ENCODE peak calls at places on chromosomes 13 and 19, in ten cellular contexts. W is heart left ventricle; K is gastrocnemius medialis; Q is heart right ventricle; N is CD8-positive, alpha-beta T cell; C is neural progenitor cell; M is IMR-90; E is suprapubic skin; S is mammary epithelial cell; U is uterus. X is an unnamed sample.

GRCh38 chr13:86795858-86796257 is 875.3 kb upstream of the SLITRK5 start:
- DNase-seq in M (no peak), Q (no peak), E (no peak), N (no peak), K (no peak), U (no peak), W (no peak), S (no peak), C (no peak), X (no peak)

GRCh38 chr13:79392882-79393563 is 13.0 kb downstream of the RBM26 start:
- DNase-seq in E (no peak), K (no peak), C (no peak), M (peak), S (peak), W (no peak), N (peak), U (no peak), Q (no peak), X (no peak)

GRCh38 chr13:110538632-110539031 is 22.9 kb downstream of the RAB20 start:
- DNase-seq in C (no peak), K (no peak), W (no peak), S (no peak), M (no peak), N (no peak), E (no peak), Q (peak), U (peak), X (peak)

GRCh38 chr19:33388231-33388816 is 14.8 kb downstream of the CEBPG start:
- DNase-seq in M (no peak), C (no peak), E (no peak), W (peak), K (peak), S (no peak), U (no peak), Q (no peak), N (no peak), X (peak)

GRCh38 chr19:55258476-55258827 is 365 bp downstream of the PPP6R1 start:
- DNase-seq in U (no peak), M (no peak), N (peak), E (peak), Q (no peak), W (no peak), C (peak), S (no peak), K (no peak), X (no peak)

GRCh38 chr13:76586842-76587241 is 299.4 kb downstream of the KCTD12 start:
- DNase-seq in K (no peak), C (no peak), N (no peak), S (no peak), W (no peak), Q (no peak), E (no peak), M (no peak), U (no peak), X (no peak)

GRCh38 chr19:33562636-33563035 is 41.0 kb upstream of the PEPD start:
- DNase-seq in E (no peak), W (no peak), C (peak), S (no peak), M (no peak), K (no peak), N (no peak), U (no peak), Q (no peak), X (no peak)

GRCh38 chr13:46469064-46469463 is 82.0 kb upstream of the RUBCNL start:
- DNase-seq in K (no peak), E (no peak), S (no peak), C (no peak), Q (no peak), M (no peak), W (no peak), U (no peak), N (no peak), X (no peak)

GRCh38 chr13:40984670-40985366 is 34.3 kb downstream of the ELF1 start:
- DNase-seq in N (no peak), E (no peak), U (no peak), C (no peak), Q (no peak), K (no peak), S (peak), W (no peak), M (no peak), X (no peak)

GRCh38 chr13:108959254-108959653 is 329.8 kb downstream of the MYO16 start:
- DNase-seq in Q (no peak), K (no peak), S (peak), W (no peak), N (no peak), C (no peak), M (no peak), U (no peak), E (no peak), X (no peak)

GRCh38 chr13:111924676-111925075 is 142.3 kb upstream of the SOX1 start:
- DNase-seq in N (no peak), E (peak), U (no peak), W (no peak), S (no peak), C (no peak), K (no peak), M (no peak), Q (no peak), X (no peak)

GRCh38 chr19:53789708-53790678 is 34.1 kb downstream of the NLRP12 start:
- DNase-seq in W (no peak), K (no peak), C (no peak), N (no peak), M (no peak), Q (no peak), U (no peak), S (no peak), E (no peak), X (no peak)

GRCh38 chr19:53782698-53783097 is 41.4 kb downstream of the NLRP12 start:
- DNase-seq in M (no peak), N (no peak), S (no peak), U (no peak), W (no peak), E (no peak), K (no peak), Q (no peak), C (no peak), X (no peak)

GRCh38 chr19:53785196-53785889 is 38.8 kb downstream of the NLRP12 start:
- DNase-seq in N (no peak), U (no peak), M (no peak), W (no peak), S (peak), E (no peak), Q (no peak), C (no peak), K (no peak), X (no peak)

GRCh38 chr19:53786744-53787143 is 37.4 kb downstream of the NLRP12 start:
- DNase-seq in W (no peak), N (no peak), S (no peak), E (no peak), K (no peak), Q (no peak), M (no peak), C (no peak), U (no peak), X (no peak)
- TF ChIP-seq CTCF in W (no peak), N (no peak), S (no peak), E (no peak), K (no peak), Q (no peak), M (no peak), C (no peak), U (no peak), X (no peak)

GRCh38 chr19:7426986-7427385 is 61.8 kb downstream of the PEX11G start:
- DNase-seq in S (no peak), Q (no peak), E (no peak), K (no peak), M (no peak), C (no peak), N (no peak), U (no peak), W (no peak), X (no peak)
- H3K27ac ChIP-seq in S (no peak), Q (no peak), E (peak), K (no peak), M (no peak), C (no peak), N (no peak), U (no peak), W (no peak), X (no peak)

GRCh38 chr19:10871711-10872550 is 578 bp downstream of the CARM1 start:
- DNase-seq in K (peak), M (no peak), W (peak), N (peak), S (peak), C (peak), E (no peak), U (peak), Q (peak), X (peak)
- TF ChIP-seq CTCF in K (peak), M (no peak), W (no peak), N (no peak), S (no peak), C (peak), E (no peak), U (peak), Q (no peak), X (no peak)

GRCh38 chr13:34942732-34943674 is 933 bp downstream of the NBEA start:
- DNase-seq in U (peak), M (no peak), Q (peak), C (peak), W (peak), S (no peak), K (peak), E (peak), N (peak), X (peak)
- H3K27ac ChIP-seq in U (peak), M (no peak), Q (peak), C (peak), W (peak), S (no peak), K (peak), E (peak), N (no peak), X (peak)

GRCh38 chr19:16969127-16969526 is 57.5 kb downstream of the CPAMD8 start:
- DNase-seq in C (no peak), E (no peak), U (no peak), K (no peak), N (no peak), M (no peak), S (peak), Q (no peak), W (no peak), X (no peak)
- TF ChIP-seq CTCF in C (no peak), E (no peak), U (no peak), K (no peak), N (no peak), M (no peak), S (peak), Q (no peak), W (no peak), X (no peak)

DNA sequence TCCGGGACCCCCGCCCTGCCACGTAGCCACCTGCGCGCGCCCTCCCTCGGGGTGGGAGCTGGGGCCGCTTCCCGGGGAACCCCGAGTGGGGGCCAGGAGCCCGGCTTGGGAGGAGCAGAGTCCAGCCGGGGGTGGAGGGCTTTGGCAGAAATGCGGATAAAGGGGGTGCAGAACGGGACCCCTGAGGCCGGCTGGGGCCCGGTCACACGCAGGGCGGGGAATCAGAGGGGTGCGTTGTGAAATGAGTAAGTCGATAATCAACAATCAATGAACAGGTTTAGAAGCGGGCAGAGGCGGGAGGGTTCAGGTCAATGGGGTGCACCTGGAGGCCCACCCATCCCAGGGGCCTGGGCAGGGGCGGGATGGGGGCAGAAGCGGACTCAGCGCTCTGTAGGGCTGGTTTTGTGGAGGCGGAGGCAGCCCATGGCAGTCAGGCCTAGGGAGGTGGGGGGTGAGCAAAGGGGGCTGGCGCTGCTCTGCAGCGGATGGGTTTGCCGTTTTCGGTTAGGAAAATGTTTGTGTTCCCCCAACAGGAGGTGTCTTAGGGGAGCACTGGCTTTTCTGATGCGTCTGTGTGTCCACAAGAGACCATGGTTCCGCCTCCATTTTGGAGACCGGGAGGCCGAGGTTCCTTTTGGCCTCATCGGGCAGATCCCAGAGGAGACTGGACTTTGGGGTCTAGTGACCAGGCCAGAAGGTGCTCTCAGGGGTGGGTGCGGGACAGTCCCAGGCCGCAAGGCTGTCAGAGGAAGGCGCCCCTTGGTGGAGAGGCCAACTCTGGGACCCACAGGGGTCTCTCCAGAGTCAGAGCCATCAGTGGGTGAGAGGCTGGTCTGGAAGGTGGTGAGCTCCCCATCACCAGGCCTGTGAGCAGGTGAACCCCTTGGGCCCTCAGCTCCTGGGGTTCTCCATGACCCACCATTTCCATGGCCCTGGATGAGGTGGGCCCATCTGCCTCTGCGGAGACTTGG is 683 bp upstream of the DIRAS1 start:
- DNase-seq in K (no peak), S (no peak), C (no peak), N (no peak), Q (no peak), U (no peak), W (peak), M (no peak), E (no peak), X (no peak)
- H3K27ac ChIP-seq in K (no peak), S (no peak), C (no peak), N (no peak), Q (peak), U (peak), W (peak), M (no peak), E (no peak), X (no peak)

X was measured in body of pancreas.